ENCODE peak calls at places on chromosomes 5 and 9, in four cellular contexts. Z is PC-9; U is CD8-positive, alpha-beta T cell; N is cardiac muscle cell. C is an unnamed sample.

GRCh38 chr5:92518318-92518913 is 1062.6 kb downstream of the NR2F1-AS1 start:
- DNase-seq in N (peak; percentile 43), U (no peak), Z (no peak), C (no peak)

GRCh38 chr9:17600962-17601593 is 22.2 kb downstream of the SH3GL2 start:
- DNase-seq in U (no peak), Z (no peak), N (no peak), C (no peak)

GRCh38 chr5:135737701-135738563 is 96.5 kb upstream of the SLC25A48 start:
- DNase-seq in Z (no peak), U (no peak), N (peak; percentile 25), C (no peak)

GRCh38 chr9:17315341-17315740 is 180.5 kb downstream of the CNTLN start:
- DNase-seq in U (no peak), N (no peak), Z (no peak), C (no peak)

GRCh38 chr9:81771606-81772005 is 82.3 kb upstream of the TLE1 start:
- DNase-seq in U (no peak), N (no peak), Z (no peak), C (no peak)

GRCh38 chr9:70923941-70924340 is 197.5 kb downstream of the TRPM3 start:
- DNase-seq in Z (no peak), N (no peak), U (no peak), C (no peak)

GRCh38 chr9:94813379-94813778 is 86.9 kb downstream of the AOPEP start:
- DNase-seq in N (no peak), Z (no peak), U (no peak), C (no peak)

GRCh38 chr9:100216178-100216787 is 117.2 kb downstream of the INVS start:
- DNase-seq in Z (no peak), N (peak; percentile 18), U (peak; percentile 56), C (peak; percentile 84)

GRCh38 chr9:88742483-88742882 is 207.5 kb downstream of the NXNL2 start:
- DNase-seq in U (no peak), Z (no peak), N (no peak), C (no peak)

GRCh38 chr5:135387629-135387960 is 11.4 kb downstream of the MACROH2A1 start:
- DNase-seq in N (no peak), Z (no peak), U (no peak), C (no peak)

GRCh38 chr5:102902647-102903046 is 147.5 kb downstream of the PAM start:
- DNase-seq in U (no peak), N (no peak), Z (no peak), C (no peak)

GRCh38 chr5:180637962-180638680 is 11.3 kb downstream of the FLT4 start:
- DNase-seq in N (no peak), Z (no peak), U (no peak), C (no peak)

GRCh38 chr5:139273322-139273571 is 20.3 kb upstream of the MATR3 start:
- DNase-seq in U (no peak), N (peak; percentile 58), Z (no peak), C (no peak)

GRCh38 chr9:127595606-127596005 is 16.5 kb upstream of the STXBP1 start:
- DNase-seq in Z (no peak), N (no peak), U (no peak), C (no peak)

GRCh38 chr9:93288341-93288740 is 104.4 kb downstream of the WNK2 start:
- DNase-seq in N (no peak), Z (no peak), U (no peak), C (no peak)

GRCh38 chr5:5767286-5767928 is 344.9 kb downstream of the ICE1 start:
- DNase-seq in Z (no peak), U (no peak), N (peak; percentile 7), C (no peak)

GRCh38 chr9:21102311-21102710 is 24.6 kb upstream of the IFNB1 start:
- DNase-seq in N (no peak), Z (no peak), U (no peak), C (no peak)

GRCh38 chr9:68546596-68547390 is 6.1 kb upstream of the TMEM252 start:
- DNase-seq in U (no peak), Z (no peak), N (no peak), C (no peak)

GRCh38 chr5:102678267-102679058 is 76.6 kb upstream of the PAM start:
- DNase-seq in Z (peak; percentile 51), N (no peak), U (no peak), C (no peak)

GRCh38 chr5:36690041-36690941 is 83.9 kb downstream of the SLC1A3 start:
- DNase-seq in N (peak; percentile 88), Z (peak; percentile 25), U (peak; percentile 61), C (peak; percentile 78)

GRCh38 chr5:26482817-26483375 is 555.5 kb downstream of the CDH9 start:
- DNase-seq in U (no peak), Z (no peak), N (peak; percentile 55), C (peak; percentile 75)

GRCh38 chr5:74056789-74057164 is 430.8 kb downstream of the ARHGEF28 start:
- DNase-seq in Z (peak; percentile 53), N (peak; percentile 31), U (no peak), C (no peak)

GRCh38 chr5:132272341-132273210 is 15.1 kb downstream of the PDLIM4 start:
- DNase-seq in Z (no peak), U (peak; percentile 71), N (peak; percentile 66), C (no peak)

GRCh38 chr5:86861514-86861913 is 243.8 kb downstream of the COX7C start:
- DNase-seq in Z (no peak), U (no peak), N (peak; percentile 32), C (no peak)

GRCh38 chr9:69192214-69192613 is 18.1 kb downstream of the TJP2 start:
- DNase-seq in N (no peak), U (no peak), Z (no peak), C (no peak)

GRCh38 chr9:131335356-131335755 is 45.8 kb downstream of the PLPP7 start:
- DNase-seq in Z (no peak), N (no peak), U (no peak), C (no peak)

GRCh38 chr5:8839361-8840055 is 706.4 kb downstream of the SEMA5A start:
- DNase-seq in U (no peak), N (no peak), Z (no peak), C (no peak)

GRCh38 chr9:118686940-118687339 is 682.3 kb downstream of the BRINP1 start:
- DNase-seq in N (no peak), U (no peak), Z (no peak), C (no peak)

GRCh38 chr5:66958984-66959641 is 237.5 kb downstream of the CD180 start:
- DNase-seq in N (peak; percentile 77), Z (peak; percentile 74), U (no peak), C (no peak)

GRCh38 chr5:141513021-141513626 is 24.2 kb downstream of the PCDHGC5 start:
- DNase-seq in Z (no peak), N (peak; percentile 62), U (peak; percentile 18), C (no peak)
- H3K4me1 ChIP-seq in Z (peaks cover 22% of the 10 kb centered on the region), N (peaks cover 15% of the 10 kb centered on the region), U (peaks cover 21% of the 10 kb centered on the region), C (peaks cover 3% of the 10 kb centered on the region)

GRCh38 chr5:158383485-158383884 is 524.5 kb upstream of the CLINT1 start:
- DNase-seq in N (no peak), Z (no peak), U (no peak), C (no peak)

GRCh38 chr5:158384535-158385421 is 525.8 kb upstream of the CLINT1 start:
- DNase-seq in N (no peak), U (no peak), Z (no peak), C (no peak)

GRCh38 chr5:158385982-158386381 is 527.0 kb upstream of the CLINT1 start:
- DNase-seq in N (no peak), U (no peak), Z (no peak), C (no peak)

GRCh38 chr5:158380661-158381060 is 521.7 kb upstream of the CLINT1 start:
- DNase-seq in U (no peak), Z (no peak), N (no peak), C (no peak)

DNA sequence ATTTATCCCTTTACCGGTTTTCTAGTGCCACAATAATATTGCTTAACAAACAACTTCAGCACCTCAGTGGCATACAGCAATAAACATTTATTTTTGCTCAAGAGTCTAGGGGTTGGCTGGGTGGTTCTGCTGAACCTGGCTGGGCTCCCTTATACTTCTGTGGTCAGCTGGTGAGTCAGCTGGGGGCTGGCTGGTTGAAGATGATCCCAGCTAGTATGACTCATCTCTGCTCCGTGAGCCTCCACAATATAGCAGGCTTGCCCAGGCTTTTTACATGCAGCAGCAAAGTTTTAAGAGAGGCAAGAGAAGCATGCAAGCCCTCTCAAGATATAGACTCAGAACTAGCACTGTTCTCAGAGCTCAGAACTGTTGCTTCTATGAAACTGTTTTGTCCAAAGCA is 523.5 kb upstream of the CLINT1 start:
- DNase-seq in U (no peak), Z (peak; percentile 35), N (no peak), C (no peak)
- H3K4me1 ChIP-seq in U (no peaks in the 10 kb centered on the region), Z (no peaks in the 10 kb centered on the region), N (no peaks in the 10 kb centered on the region), C (no peaks in the 10 kb centered on the region)

DNA sequence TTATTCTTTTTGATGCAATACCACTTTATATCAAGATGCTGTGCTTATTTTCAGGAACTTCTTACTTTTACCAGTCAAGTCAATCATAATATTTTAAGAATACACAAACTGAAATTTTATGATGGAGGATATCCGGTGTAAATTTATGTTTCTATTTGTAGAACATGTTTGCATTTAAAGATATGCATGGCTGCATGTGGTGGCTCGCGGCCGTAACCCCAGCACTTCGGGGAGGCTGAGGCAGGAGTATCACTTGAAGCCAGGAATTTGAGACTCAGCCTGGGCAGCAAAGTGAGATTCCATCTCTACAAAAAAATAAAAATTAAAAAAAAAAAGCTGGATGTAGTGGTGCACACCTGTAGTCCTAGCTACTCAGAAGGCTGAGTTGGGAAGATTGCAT is 73.5 kb upstream of the ALDH1A1 start:
- DNase-seq in U (no peak), Z (no peak), N (no peak), C (no peak)
- H3K4me1 ChIP-seq in U (peaks cover 3% of the 10 kb centered on the region), Z (no peaks in the 10 kb centered on the region), N (no peaks in the 10 kb centered on the region), C (no peaks in the 10 kb centered on the region)

GRCh38 chr9:33137271-33137670 is 29.9 kb downstream of the B4GALT1 start:
- DNase-seq in Z (no peak), U (no peak), N (no peak), C (no peak)
- H3K4me1 ChIP-seq in Z (peaks cover 18% of the 10 kb centered on the region), U (peaks cover 70% of the 10 kb centered on the region), N (peaks cover 42% of the 10 kb centered on the region), C (no peaks in the 10 kb centered on the region)

DNA sequence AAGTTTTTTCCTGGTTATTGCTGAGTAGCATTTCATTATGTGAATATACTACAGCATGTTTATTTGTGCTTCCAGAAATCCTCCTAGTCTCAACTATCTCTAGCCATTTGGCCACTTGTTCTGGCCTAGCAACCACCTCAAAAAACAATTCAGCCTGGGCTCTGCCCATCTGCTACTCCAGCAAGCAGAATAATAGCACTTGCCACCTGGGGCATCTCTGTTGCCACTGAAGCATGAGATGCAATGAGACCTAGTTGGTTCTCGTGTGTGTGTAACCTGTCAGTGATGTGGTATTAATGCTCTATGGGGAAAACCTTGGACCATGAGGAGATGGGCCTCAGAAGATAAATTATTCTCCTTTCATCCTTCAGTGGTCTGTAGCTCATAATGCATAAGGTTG is 129.5 kb downstream of the RNF180 start:
- DNase-seq in U (no peak), Z (no peak), N (no peak), C (no peak)
- H3K4me1 ChIP-seq in U (no peaks in the 10 kb centered on the region), Z (peaks cover 9% of the 10 kb centered on the region), N (no peaks in the 10 kb centered on the region), C (no peaks in the 10 kb centered on the region)

DNA sequence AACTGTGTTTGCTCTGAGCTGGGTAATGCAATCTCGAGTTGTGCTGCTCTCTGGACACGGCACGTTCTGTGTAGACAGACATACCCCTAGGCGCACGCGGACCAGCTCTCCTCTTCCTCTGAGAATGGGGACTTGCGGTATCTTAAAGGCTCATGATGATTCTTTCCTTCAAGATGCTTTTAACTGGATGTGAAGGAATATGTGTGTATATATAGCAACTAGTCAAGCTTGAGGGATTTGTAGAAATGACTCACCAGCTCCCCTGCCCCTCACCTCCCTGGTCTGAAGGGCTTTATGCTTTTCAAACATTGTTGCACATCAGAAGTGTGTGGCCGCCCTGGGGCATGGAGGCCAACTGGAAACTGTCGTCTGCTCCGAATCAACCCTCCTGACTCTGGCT is 105.1 kb upstream of the FCN2 start:
- DNase-seq in Z (no peak), N (no peak), U (no peak), C (no peak)
- H3K4me1 ChIP-seq in Z (no peaks in the 10 kb centered on the region), N (no peaks in the 10 kb centered on the region), U (no peaks in the 10 kb centered on the region), C (no peaks in the 10 kb centered on the region)